ENCODE peak calls at places on chromosomes 3 and 15, in four cellular contexts. Q is GM12878, C is K562, H is HepG2. I is an unnamed sample.

GRCh38 chr3:41907330-41908073 is 54.4 kb downstream of the ULK4 start:
- DNase-seq in Q (no peak), C (no peak), H (no peak), I (no peak)

GRCh38 chr15:99445272-99445850 is 120.4 kb upstream of the MEF2A start:
- DNase-seq in Q (no peak), C (no peak), H (no peak), I (no peak)

GRCh38 chr3:106814231-106814630 is 563.0 kb upstream of the CCDC54 start:
- DNase-seq in Q (no peak), C (no peak), H (no peak), I (no peak)

GRCh38 chr3:134646086-134646485 is 4.7 kb downstream of the KY start:
- DNase-seq in Q (no peak), C (no peak), H (no peak), I (no peak)

GRCh38 chr3:87413821-87414220 is 137.4 kb upstream of the POU1F1 start:
- DNase-seq in Q (no peak), C (no peak), H (no peak), I (no peak)

GRCh38 chr15:43518073-43518761 is 809 bp downstream of the MAP1A start:
- DNase-seq in Q (no peak), C (peak; percentile 90), H (no peak), I (peak; percentile 31)

GRCh38 chr15:74995779-74996765 is 709 bp downstream of the SCAMP5 start:
- DNase-seq in Q (no peak), C (no peak), H (peak; percentile 50), I (peak; percentile 59)

GRCh38 chr3:53160660-53161344 is at the start of gene PRKCD:
- DNase-seq in Q (no peak), C (peak; percentile 93), H (peak; percentile 54), I (peak; percentile 81)

GRCh38 chr15:90813796-90814192 is 54.6 kb upstream of the FURIN start:
- DNase-seq in Q (no peak), C (no peak), H (no peak), I (no peak)

GRCh38 chr3:11080492-11080891 is 73.8 kb upstream of the HRH1 start:
- DNase-seq in Q (no peak), C (no peak), H (no peak), I (no peak)

GRCh38 chr3:126351771-126352475 is 5.3 kb downstream of the KLF15 start:
- DNase-seq in Q (no peak), C (no peak), H (no peak), I (peak; percentile 11)

GRCh38 chr15:57752426-57752825 is 45.9 kb downstream of the POLR2M start:
- DNase-seq in Q (no peak), C (no peak), H (no peak), I (peak; percentile 42)

GRCh38 chr15:64151727-64152506 is at the start of gene SNX22:
- DNase-seq in Q (no peak), C (no peak), H (no peak), I (peak; percentile 51)

GRCh38 chr15:69810441-69811071 is 287.2 kb downstream of the TLE3 start:
- DNase-seq in Q (no peak), C (no peak), H (no peak), I (no peak)

GRCh38 chr15:69813881-69814280 is 283.8 kb downstream of the TLE3 start:
- DNase-seq in Q (no peak), C (no peak), H (no peak), I (no peak)

GRCh38 chr15:69809421-69809820 is 288.3 kb downstream of the TLE3 start:
- DNase-seq in Q (no peak), C (no peak), H (no peak), I (no peak)

GRCh38 chr15:69815793-69816192 is 281.9 kb downstream of the TLE3 start:
- DNase-seq in Q (no peak), C (no peak), H (no peak), I (no peak)

GRCh38 chr15:69812881-69813280 is 284.8 kb downstream of the TLE3 start:
- DNase-seq in Q (no peak), C (peak; percentile 86), H (no peak), I (peak; percentile 70)
- TF ChIP-seq TCF7 in Q (no peak), C (no peak), H (no peak), I (no peak)

GRCh38 chr3:34012102-34012461 is 213.7 kb downstream of the PDCD6IP start:
- DNase-seq in Q (no peak), C (peak; percentile 38), H (peak; percentile 99), I (no peak)
- TF ChIP-seq ETV6 in Q (no peak), C (no peak), H (no peak), I (no peak)

GRCh38 chr15:66171891-66172290 is 81.7 kb downstream of the MEGF11 start:
- DNase-seq in Q (no peak), C (no peak), H (no peak), I (no peak)
- TF ChIP-seq TCF7 in Q (no peak), C (no peak), H (no peak), I (no peak)

DNA sequence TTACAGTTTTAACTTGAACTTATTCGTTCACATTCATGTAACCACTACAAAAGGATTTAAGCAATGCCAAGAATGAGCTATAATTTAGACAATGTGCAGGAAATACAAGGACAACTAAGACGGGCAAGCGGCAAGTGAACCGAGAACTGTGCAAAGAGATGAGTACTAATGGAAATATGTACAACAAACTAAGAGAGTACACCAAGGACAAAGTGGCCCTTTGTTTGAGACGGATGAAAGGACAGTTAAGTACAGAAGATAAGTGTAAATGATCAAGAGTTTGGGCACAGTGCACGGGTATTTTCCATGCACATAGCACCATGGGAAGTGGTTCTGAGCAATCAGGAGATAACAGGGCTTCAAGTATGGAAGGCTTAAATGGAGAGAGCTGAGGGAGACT is 281.7 kb downstream of the ROBO2 start:
- DNase-seq in Q (no peak), C (no peak), H (peak; percentile 90), I (no peak)
- TF ChIP-seq ETV6 in Q (no peak), C (no peak), H (no peak), I (no peak)

GRCh38 chr15:38758001-38758400 is 193.4 kb upstream of the RASGRP1 start:
- DNase-seq in Q (no peak), C (no peak), H (no peak), I (no peak)
- TF ChIP-seq TCF7 in Q (no peak), C (no peak), H (no peak), I (no peak)

GRCh38 chr3:94173667-94174434 is 111.0 kb downstream of the NSUN3 start:
- DNase-seq in Q (no peak), C (no peak), H (no peak), I (no peak)
- TF ChIP-seq ETV6 in Q (no peak), C (no peak), H (no peak), I (no peak)

GRCh38 chr3:161556533-161556932 is 59.9 kb downstream of the OTOL1 start:
- DNase-seq in Q (no peak), C (no peak), H (no peak), I (no peak)
- TF ChIP-seq TCF7 in Q (no peak), C (no peak), H (no peak), I (no peak)

GRCh38 chr3:34886443-34886842 is 752.9 kb upstream of the ARPP21 start:
- DNase-seq in Q (no peak), C (no peak), H (no peak), I (no peak)

GRCh38 chr3:34890247-34890646 is 749.1 kb upstream of the ARPP21 start:
- DNase-seq in Q (no peak), C (no peak), H (no peak), I (no peak)

GRCh38 chr3:34889641-34890040 is 749.7 kb upstream of the ARPP21 start:
- DNase-seq in Q (no peak), C (no peak), H (no peak), I (no peak)
- TF ChIP-seq ETV6 in Q (no peak), C (no peak), H (no peak), I (no peak)

DNA sequence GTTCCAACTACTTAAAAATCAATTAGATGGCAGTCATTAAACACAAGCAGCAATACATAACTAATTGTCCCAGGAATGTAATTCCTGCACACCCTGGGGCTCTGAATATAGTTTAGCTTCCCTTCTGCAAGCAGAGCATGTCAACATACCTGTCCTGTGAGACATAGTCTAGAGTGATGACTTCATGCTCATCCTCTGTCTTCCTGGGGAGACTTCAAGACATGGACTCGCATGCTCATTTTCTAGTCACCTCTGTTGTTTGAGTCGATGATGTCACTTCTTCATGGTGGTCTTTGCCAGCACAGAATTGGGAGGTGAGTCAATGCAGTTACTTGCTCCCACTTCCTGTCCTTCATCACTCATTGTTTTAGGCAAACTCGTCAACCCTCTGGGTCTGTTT is 15.8 kb downstream of the C3orf52 start:
- DNase-seq in Q (no peak), C (no peak), H (no peak), I (no peak)
- TF ChIP-seq TCF7 in Q (no peak), C (no peak), H (no peak), I (no peak)

DNA sequence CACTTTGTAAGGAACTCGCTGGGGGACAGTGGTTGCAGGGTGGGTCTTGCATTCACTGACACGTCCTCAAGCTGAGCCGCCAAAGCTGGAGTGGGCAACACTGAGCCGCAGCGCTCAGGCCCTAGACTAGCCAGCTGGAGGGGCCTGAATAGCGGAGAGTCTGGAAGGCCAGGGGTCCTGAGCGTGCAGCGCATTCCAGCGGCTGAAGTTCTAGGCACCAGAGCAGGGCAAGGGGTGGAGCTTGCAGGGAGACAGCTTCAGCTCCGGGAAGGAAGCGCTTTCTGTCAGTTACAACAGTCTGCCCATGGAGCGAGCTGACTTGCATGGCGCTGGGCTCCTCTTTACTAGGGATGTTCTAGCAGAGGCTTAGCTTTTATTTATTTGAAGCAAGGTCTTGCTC is 2.7 kb downstream of the MAP6D1 start:
- DNase-seq in Q (no peak), C (no peak), H (no peak), I (peak; percentile 40)
- TF ChIP-seq ETV6 in Q (no peak), C (no peak), H (no peak), I (no peak)

I was measured in WTC11.